ENCODE peak calls at places on chromosomes 7 and 10, in seven cellular contexts. V is K562, I is H1, E is HepG2, X is HCT116, O is SK-N-SH, D is GM12878. L is an unnamed sample.

GRCh38 chr10:117619710-117620405 is 77.3 kb downstream of the EMX2 start:
- DNase-seq in O (no peak), I (no peak), E (no peak), X (no peak), V (no peak), D (no peak), L (no peak)

GRCh38 chr7:155169498-155170065 is 99.5 kb downstream of the HTR5A start:
- DNase-seq in D (no peak), O (no peak), I (no peak), V (no peak), X (no peak), E (no peak), L (no peak)

GRCh38 chr7:157547611-157548010 is 210.8 kb downstream of the DNAJB6 start:
- DNase-seq in O (no peak), V (no peak), E (no peak), D (no peak), X (no peak), I (no peak), L (no peak)

GRCh38 chr10:70771311-70772194 is 13.6 kb downstream of the TBATA start:
- DNase-seq in E (no peak), V (no peak), X (no peak), I (no peak), O (peak), D (no peak), L (no peak)

GRCh38 chr7:151754142-151754590 is 122.7 kb downstream of the PRKAG2 start:
- DNase-seq in E (peak), I (peak), D (no peak), O (peak), V (peak), X (peak), L (peak)

GRCh38 chr7:15853832-15854470 is 167.5 kb upstream of the MEOX2 start:
- DNase-seq in D (no peak), E (no peak), X (no peak), V (no peak), O (no peak), I (no peak), L (no peak)

GRCh38 chr7:39979406-39980073 is 29.5 kb downstream of the CDK13 start:
- DNase-seq in I (no peak), X (no peak), E (no peak), V (no peak), D (no peak), O (no peak), L (no peak)

GRCh38 chr10:35442006-35442405 is 105.7 kb downstream of the CCNY start:
- DNase-seq in V (no peak), E (no peak), X (no peak), I (no peak), D (no peak), O (no peak), L (no peak)

GRCh38 chr7:130943336-130943901 is 209.4 kb upstream of the KLF14 start:
- DNase-seq in V (peak), O (no peak), X (no peak), D (no peak), I (no peak), E (no peak), L (no peak)

GRCh38 chr7:25940086-25940906 is 211.7 kb upstream of the NFE2L3 start:
- DNase-seq in X (no peak), O (no peak), V (peak), E (no peak), I (no peak), D (no peak), L (no peak)

GRCh38 chr10:17061418-17061817 is 68.2 kb downstream of the CUBN start:
- DNase-seq in D (no peak), X (no peak), E (no peak), O (no peak), V (peak), I (no peak), L (no peak)

GRCh38 chr10:32985781-32986350 is 27.8 kb upstream of the ITGB1 start:
- DNase-seq in V (peak), E (peak), O (no peak), D (no peak), I (no peak), X (no peak), L (no peak)

GRCh38 chr7:139673762-139674161 is 104.0 kb downstream of the HIPK2 start:
- DNase-seq in D (no peak), V (no peak), O (no peak), X (no peak), I (no peak), E (no peak), L (no peak)

GRCh38 chr10:21002097-21002878 is 105.2 kb upstream of the NEBL start:
- DNase-seq in E (no peak), D (no peak), I (no peak), V (no peak), X (no peak), O (no peak), L (no peak)

GRCh38 chr7:78073470-78074382 is 275.2 kb downstream of the PHTF2 start:
- DNase-seq in I (no peak), O (no peak), X (no peak), E (no peak), D (no peak), V (no peak), L (no peak)

GRCh38 chr10:128254486-128254885 is 128.3 kb upstream of the MKI67 start:
- DNase-seq in D (no peak), O (no peak), V (no peak), E (no peak), I (no peak), X (no peak), L (no peak)

GRCh38 chr10:129513312-129513711 is 46.3 kb downstream of the MGMT start:
- DNase-seq in I (no peak), O (no peak), E (no peak), V (no peak), D (no peak), X (no peak), L (no peak)

GRCh38 chr7:602341-603141 is 82.9 kb upstream of the PDGFA start:
- DNase-seq in D (no peak), O (no peak), V (peak), X (no peak), E (peak), I (no peak), L (no peak)

DNA sequence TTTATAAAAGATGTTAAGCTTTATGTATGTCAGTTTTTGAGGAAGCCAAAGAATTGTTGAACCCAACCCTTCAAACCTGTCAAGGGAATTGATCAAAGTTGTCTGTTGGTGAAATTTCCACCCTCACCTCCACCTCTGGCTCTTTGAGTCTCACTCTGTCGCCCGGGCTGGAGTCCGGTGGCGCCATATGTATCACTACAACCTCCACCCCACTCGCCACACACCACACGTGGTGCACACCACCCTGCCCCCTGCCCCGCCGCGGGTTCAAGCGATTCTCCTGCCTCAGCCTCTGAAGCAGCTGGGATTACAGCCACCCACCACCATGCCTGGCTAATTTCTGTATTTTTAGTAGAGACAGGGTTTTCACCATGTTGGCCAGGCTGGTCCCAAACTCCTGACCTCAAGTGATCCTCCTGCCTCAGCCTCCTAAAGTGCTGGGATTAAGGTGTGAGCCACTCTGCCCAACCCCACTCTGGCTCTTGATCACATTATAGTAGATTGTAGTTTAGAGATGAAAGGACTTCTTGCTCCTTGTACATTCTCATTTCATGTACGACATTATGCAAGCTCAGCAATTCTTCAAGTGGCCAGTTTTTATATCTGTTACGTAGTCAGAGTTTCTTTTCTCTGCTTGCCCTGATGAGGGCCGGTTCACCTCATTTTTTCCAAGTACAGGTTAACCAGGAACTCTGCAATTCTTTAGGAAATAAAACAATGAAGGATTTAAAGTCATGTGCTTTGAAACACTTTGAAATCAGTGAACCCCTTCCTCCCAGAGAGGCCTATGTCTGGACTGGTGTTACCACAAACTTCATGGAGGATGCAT is 7.0 kb downstream of the BAMBI start:
- DNase-seq in O (no peak), I (no peak), X (no peak), V (no peak), D (no peak), E (no peak), L (no peak)
- TF ChIP-seq JUND in O (no peak), I (no peak), X (no peak), V (no peak), D (no peak), E (no peak), L (no peak)

GRCh38 chr7:101243786-101244384 is 996 bp downstream of the FIS1 start:
- DNase-seq in I (peak), E (no peak), V (no peak), D (no peak), X (no peak), O (peak), L (no peak)
- TF ChIP-seq JUND in I (no peak), E (no peak), V (peak), D (no peak), X (no peak), O (no peak), L (no peak)

DNA sequence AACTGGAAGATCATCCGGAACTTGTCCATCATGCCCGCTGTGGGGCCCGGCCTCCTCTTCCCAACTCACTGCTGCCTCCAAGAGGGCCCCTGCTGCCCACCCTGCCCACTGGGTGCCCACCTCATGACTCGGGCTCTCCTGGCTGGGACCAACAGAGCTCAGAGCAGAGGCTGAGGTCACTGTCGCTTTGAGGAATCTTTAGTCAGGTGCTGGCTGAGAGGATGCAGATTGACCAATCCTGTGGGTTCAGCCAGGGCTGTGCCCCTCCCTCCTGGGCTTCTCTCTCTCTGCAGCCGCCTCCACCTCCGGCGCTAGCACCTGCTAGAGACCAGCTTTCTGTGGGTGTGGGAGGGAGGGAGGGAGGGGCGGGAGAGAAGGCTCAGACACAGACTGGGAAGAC is at the start of gene CALHM1:
- DNase-seq in E (no peak), X (no peak), V (peak), O (no peak), I (no peak), D (no peak), L (peak)
- TF ChIP-seq JUND in E (no peak), X (no peak), V (no peak), O (no peak), I (no peak), D (no peak), L (no peak)

DNA sequence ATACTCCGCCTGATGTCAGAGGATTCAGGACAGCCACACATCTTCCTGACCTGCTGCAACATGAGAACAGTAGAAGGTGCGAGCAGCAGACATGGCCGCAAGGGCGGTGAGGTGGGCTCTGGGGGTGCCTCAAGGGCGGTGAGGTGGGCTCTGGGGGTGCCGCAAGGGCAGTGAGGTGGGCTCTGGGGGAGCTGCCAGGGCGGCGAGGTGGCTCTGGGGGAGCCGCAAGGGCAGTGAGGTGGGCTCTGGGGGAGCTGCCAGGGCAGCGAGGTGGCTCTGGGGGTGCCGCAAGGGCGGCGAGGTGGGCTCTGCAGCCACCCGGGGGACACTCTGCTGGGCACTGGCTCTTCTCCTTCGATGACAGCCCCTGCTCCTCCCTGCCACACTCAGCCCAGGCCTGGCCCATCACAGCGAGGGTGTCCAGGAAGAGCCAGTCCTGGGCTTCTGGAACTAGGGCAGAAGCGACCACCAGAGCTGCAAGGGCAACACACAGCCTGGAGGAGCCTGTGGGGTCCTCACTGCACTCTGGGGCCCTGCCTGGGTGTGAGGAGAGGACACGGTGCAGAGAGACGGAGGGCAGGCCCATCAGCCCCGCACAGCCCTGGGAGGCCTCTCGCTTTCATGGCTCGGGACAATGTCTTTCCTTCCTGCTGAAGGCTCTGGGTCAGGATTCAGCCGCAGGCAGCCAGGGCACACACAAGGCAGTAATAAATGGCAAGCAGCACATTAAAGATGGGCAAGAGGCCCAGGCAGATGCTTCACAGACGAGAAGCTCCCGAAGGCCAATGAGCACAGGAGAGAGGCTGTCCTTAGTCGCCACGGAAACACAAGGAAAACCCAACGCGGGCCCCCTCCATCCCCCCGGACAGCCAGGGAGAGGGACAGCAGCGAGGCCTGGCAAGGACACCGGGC is 42.5 kb downstream of the STK32C start:
- DNase-seq in D (no peak), O (peak), I (no peak), E (no peak), X (no peak), V (no peak), L (peak)
- TF ChIP-seq JUND in D (no peak), O (no peak), I (no peak), E (no peak), X (no peak), V (no peak), L (no peak)

GRCh38 chr7:90574136-90574819 is 21.8 kb upstream of the CDK14 start:
- DNase-seq in E (no peak), D (no peak), O (no peak), I (no peak), V (no peak), X (no peak), L (no peak)
- TF ChIP-seq JUND in E (no peak), D (no peak), O (no peak), I (no peak), V (no peak), X (no peak), L (no peak)

DNA sequence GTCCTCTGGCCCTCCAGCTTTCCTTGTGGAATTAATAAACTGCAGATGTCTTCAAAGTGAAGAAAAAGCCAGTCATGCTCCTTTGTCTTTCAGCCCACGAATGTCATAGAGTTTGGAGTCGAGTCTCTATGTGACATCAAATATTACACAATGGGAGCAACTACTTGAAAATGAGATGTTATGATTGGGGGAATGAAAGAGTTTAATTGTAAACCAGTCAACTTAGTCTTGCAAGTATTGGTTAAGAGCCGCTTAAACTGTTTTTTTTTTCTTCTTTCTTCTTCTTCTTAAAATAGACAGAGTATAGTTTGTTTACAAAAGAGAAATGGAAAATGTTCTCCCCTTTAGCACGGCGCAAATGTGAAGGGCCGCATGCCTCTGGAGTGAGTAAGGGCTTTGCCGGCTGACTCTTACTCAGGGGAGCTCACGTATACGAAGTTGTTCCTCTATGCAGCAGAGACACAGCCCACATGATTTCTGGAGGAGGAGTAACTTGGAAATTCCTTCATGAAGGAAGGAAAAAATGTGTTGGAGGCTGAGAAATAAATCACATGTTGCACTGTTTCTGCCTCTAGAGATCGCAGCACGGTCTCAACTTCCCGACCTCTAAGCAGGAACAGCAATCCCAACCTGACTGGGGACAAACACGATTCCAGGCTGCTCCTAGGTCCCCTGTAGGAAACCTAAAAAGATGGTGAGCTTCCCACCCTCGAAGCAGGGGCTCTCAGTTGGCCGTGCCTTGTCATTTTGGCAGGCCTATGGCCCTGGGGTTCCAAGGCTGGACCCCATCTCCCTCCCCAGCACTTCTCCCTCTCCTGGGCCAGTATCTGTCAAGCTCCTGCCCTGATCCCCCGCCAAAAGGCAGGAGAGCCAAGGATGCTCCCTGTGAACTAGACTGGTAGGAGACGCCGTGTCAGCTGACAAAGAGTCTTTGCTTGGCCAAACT is 44.9 kb downstream of the MYOF start:
- DNase-seq in I (no peak), O (no peak), D (no peak), V (no peak), E (peak), X (peak), L (peak)
- TF ChIP-seq JUND in I (peak), O (peak), D (no peak), V (peak), E (no peak), X (peak), L (peak)